ENCODE peak calls at places on chromosome 5, in eight cellular contexts. S is HT-29, J is GM19239, Q is NCI-H1694, K is MM.1S, H is psoas muscle, V is left colon, P is ACHN. W is an unnamed sample.

GRCh38 chr5:149730620-149731331 is 666 bp downstream of the PPARGC1B start:
- DNase-seq in S (peak), J (peak), Q (no peak), K (peak), H (peak), V (peak), P (peak), W (peak)

GRCh38 chr5:135342227-135342859 is 56.7 kb downstream of the MACROH2A1 start:
- DNase-seq in S (no peak), J (no peak), Q (no peak), K (no peak), H (no peak), V (peak), P (no peak), W (no peak)

GRCh38 chr5:97135868-97136267 is 6.5 kb downstream of the LIX1 start:
- DNase-seq in S (no peak), J (no peak), Q (no peak), K (no peak), H (no peak), V (no peak), P (no peak), W (no peak)

GRCh38 chr5:95392593-95393182 is 1.5 kb downstream of the FAM81B start:
- DNase-seq in S (peak), J (no peak), Q (no peak), K (peak), H (no peak), V (no peak), P (peak), W (peak)

GRCh38 chr5:152488869-152489268 is 83.8 kb upstream of the NMUR2 start:
- DNase-seq in S (no peak), J (no peak), Q (no peak), K (no peak), H (no peak), V (no peak), P (no peak), W (no peak)

GRCh38 chr5:72598461-72599433 is 91.5 kb upstream of the ZNF366 start:
- DNase-seq in S (no peak), J (no peak), Q (no peak), K (no peak), H (no peak), V (no peak), P (no peak), W (peak)

GRCh38 chr5:175252234-175252805 is 191.7 kb downstream of the DRD1 start:
- DNase-seq in S (no peak), J (no peak), Q (no peak), K (no peak), H (no peak), V (no peak), P (no peak), W (no peak)

GRCh38 chr5:171623551-171624097 is 162.0 kb upstream of the SMIM23 start:
- DNase-seq in S (no peak), J (no peak), Q (no peak), K (no peak), H (no peak), V (no peak), P (no peak), W (no peak)

GRCh38 chr5:76180817-76181805 is 97.9 kb downstream of the SV2C start:
- DNase-seq in S (no peak), J (no peak), Q (no peak), K (no peak), H (no peak), V (peak), P (no peak), W (peak)

GRCh38 chr5:177256296-177256695 is 47.2 kb downstream of the RAB24 start:
- DNase-seq in S (no peak), J (no peak), Q (no peak), K (no peak), H (no peak), V (no peak), P (no peak), W (peak)

W was measured in mammary epithelial cell.